ENCODE peak calls at places on chromosomes 11 and 22, in seven cellular contexts. O is left cardiac atrium, Z is islet precursor cell, S is osteocyte, J is nephron progenitor cell, E is EL, W is psoas muscle. K is an unnamed sample.

GRCh38 chr11:61618991-61619390 is 38.1 kb upstream of the SYT7 start:
- DNase-seq in O (no peak), Z (no peak), S (no peak), J (no peak), E (no peak), W (no peak), K (no peak)

GRCh38 chr22:49242480-49242879 is 585.2 kb downstream of the BRD1 start:
- DNase-seq in O (no peak), Z (peak), S (no peak), J (no peak), E (no peak), W (no peak), K (no peak)

GRCh38 chr11:71988050-71988449 is 10.7 kb upstream of the IL18BP start:
- DNase-seq in O (no peak), Z (no peak), S (no peak), J (no peak), E (peak), W (no peak), K (no peak)

GRCh38 chr11:126543691-126544090 is 188.2 kb downstream of the ST3GAL4 start:
- DNase-seq in O (no peak), Z (no peak), S (no peak), J (no peak), E (no peak), W (no peak), K (no peak)

GRCh38 chr11:69010964-69011623 is 2.0 kb downstream of the MRGPRF start:
- DNase-seq in O (peak), Z (peak), S (peak), J (peak), E (peak), W (peak), K (no peak)

GRCh38 chr11:107017433-107018227 is 646 bp downstream of the GUCY1A2 start:
- DNase-seq in O (peak), Z (peak), S (peak), J (peak), E (peak), W (peak), K (no peak)

GRCh38 chr11:82586581-82586980 is 147.1 kb downstream of the FAM181B start:
- DNase-seq in O (no peak), Z (no peak), S (no peak), J (no peak), E (no peak), W (no peak), K (no peak)

GRCh38 chr22:31822523-31822922 is 68.7 kb downstream of the DEPDC5 start:
- DNase-seq in O (no peak), Z (no peak), S (no peak), J (no peak), E (no peak), W (no peak), K (no peak)